ENCODE peak calls at places on chromosomes 6 and 20, in four cellular contexts. Z is HepG2, Y is GM12878, I is K562. K is an unnamed sample.

GRCh38 chr20:17952692-17953684 is 15.6 kb downstream of the SNX5 start:
- DNase-seq in Y (no peak), Z (no peak), I (no peak), K (no peak)

GRCh38 chr20:8089668-8090067 is 42.4 kb upstream of the PLCB1 start:
- DNase-seq in I (no peak), Y (no peak), Z (no peak), K (no peak)

GRCh38 chr6:162625846-162626540 is 101.6 kb downstream of the PRKN start:
- DNase-seq in Y (no peak), Z (no peak), I (no peak), K (no peak)

GRCh38 chr20:41183831-41184230 is 46.5 kb downstream of the PLCG1 start:
- DNase-seq in Y (no peak), Z (no peak), I (no peak), K (no peak)

GRCh38 chr6:127796713-127797112 is 104.1 kb downstream of the THEMIS start:
- DNase-seq in Y (no peak), Z (no peak), I (no peak), K (no peak)

GRCh38 chr6:10482636-10483257 is 38.4 kb upstream of the GCNT2 start:
- DNase-seq in I (no peak), Y (no peak), Z (no peak), K (no peak)

GRCh38 chr6:35500782-35501181 is 3.9 kb upstream of the TEAD3 start:
- DNase-seq in Y (no peak), Z (peak; percentile 34), I (no peak), K (no peak)

GRCh38 chr6:31586013-31586412 is at the start of gene LST1:
- DNase-seq in I (no peak), Z (no peak), Y (no peak), K (no peak)

GRCh38 chr6:47203266-47203967 is 106.3 kb downstream of the TNFRSF21 start:
- DNase-seq in Y (peak; percentile 20), I (no peak), Z (no peak), K (no peak)

GRCh38 chr20:4513720-4514119 is 208.0 kb upstream of the PRND start:
- DNase-seq in Y (no peak), I (no peak), Z (no peak), K (no peak)
- TF ChIP-seq FOXM1 in Y (no peak), I (no peak), Z (no peak), K (no peak)

DNA sequence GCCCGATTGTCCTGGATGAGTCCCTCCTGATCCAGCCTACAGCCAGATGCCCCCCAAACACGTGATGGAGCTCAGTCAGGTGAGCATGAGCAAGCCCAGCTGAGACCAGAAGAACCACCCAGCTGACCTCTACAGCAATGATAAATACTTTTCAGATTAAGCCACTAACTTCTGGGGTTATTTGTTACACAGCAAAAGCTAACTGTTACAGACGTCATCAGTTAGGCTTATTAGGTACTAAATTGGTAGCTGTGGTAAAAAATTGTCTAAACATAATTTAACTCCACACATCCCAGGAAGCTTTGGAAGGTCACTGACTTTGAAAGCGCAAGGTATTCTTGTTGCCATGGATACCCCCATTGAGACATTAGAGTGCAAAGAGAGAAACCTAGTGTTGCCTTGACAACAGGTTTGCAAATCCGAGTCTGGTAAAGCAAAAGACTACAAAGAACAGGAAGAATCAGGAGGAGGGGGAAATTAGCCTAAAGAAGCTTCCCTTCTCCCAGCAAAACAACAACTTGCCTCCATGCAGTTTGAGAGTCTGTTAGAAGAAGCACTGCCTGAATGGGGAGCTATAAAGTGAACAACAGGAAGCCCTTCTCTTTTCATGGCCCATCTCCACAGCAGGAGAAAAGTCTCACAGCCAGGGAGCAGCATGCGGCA is 41.8 kb upstream of the ZNF831 start:
- DNase-seq in Y (no peak), Z (no peak), I (no peak), K (no peak)
- H3K9ac ChIP-seq in Y (no peak overlapping the region), Z (no peak overlapping the region), I (no peak overlapping the region), K (no peak overlapping the region)

DNA sequence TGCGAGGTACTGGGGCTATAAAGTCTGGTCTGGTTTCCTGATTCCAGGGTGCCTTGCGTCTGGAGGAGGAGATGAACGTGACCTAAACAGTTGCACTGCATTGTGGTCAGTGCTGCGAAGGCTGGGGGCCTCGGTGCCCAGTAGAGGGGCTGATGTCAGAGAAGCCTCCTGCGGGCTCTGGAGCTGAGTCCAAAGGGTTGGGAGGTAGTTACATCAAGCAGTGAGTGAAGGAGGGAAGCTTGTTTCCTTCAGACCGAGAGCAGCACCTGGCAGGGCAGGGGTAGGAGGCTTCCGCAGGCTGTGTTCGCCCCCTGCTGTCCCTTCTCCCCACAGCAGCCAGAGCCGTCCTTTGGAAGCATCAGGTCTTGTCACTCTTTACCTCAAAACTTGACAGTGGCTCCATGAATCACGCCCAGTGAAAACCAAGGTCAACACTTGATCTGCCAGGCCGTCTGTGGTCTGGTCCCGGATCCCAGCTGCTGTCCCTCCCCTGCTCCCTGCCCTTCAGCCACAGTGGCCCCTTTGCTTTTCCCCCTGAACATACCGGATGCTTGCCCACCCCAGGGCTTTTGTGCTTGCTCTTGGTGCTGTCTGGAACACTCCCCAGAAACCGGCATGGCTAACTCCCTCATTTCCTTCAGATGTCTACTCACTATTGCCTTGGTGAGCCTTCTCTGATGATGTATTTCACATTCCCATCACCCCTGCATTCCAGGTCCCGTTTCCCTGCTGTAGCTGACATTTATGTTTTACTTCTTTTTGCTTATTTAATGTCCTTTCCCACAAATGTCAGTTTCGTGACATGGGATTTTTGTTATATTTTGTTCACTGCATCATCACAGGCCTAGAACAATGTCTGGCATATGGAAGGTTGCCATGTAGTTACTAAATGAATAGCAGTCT is 7.0 kb downstream of the DYNLRB1 start:
- DNase-seq in Z (peak; percentile 83), I (peak; percentile 51), Y (no peak), K (peak; percentile 69)
- TF ChIP-seq FOXM1 in Z (no peak), I (no peak), Y (no peak), K (no peak)

GRCh38 chr20:51460163-51460562 is 82.4 kb downstream of the NFATC2 start:
- DNase-seq in Y (no peak), I (no peak), Z (no peak), K (no peak)
- H3K9ac ChIP-seq in Y (no peak overlapping the region), I (no peak overlapping the region), Z (no peak overlapping the region), K (no peak overlapping the region)